ENCODE peak calls at places on chromosomes 3 and 15, in four cellular contexts. Z is astrocyte of the spinal cord, Y is AG09309, L is WTC11. X is an unnamed sample.

GRCh38 chr15:98958918-98959639 is 48.5 kb downstream of the PGPEP1L start:
- DNase-seq in Y (no peak), Z (no peak), L (no peak), X (no peak)

GRCh38 chr3:136343446-136343845 is 93.3 kb downstream of the PCCB start:
- DNase-seq in L (no peak), Y (no peak), Z (no peak), X (no peak)

GRCh38 chr3:114841515-114841914 is 305.6 kb downstream of the ZBTB20 start:
- DNase-seq in Y (no peak), Z (peak; percentile 17), L (no peak), X (no peak)

GRCh38 chr15:99443768-99444446 is 121.9 kb upstream of the MEF2A start:
- DNase-seq in Y (no peak), L (no peak), Z (peak; percentile 34), X (no peak)

GRCh38 chr3:171101982-171102610 is 75.6 kb upstream of the SLC2A2 start:
- DNase-seq in Y (no peak), L (no peak), Z (peak; percentile 72), X (no peak)

GRCh38 chr3:127112796-127113570 is 79.9 kb upstream of the PRR23E start:
- DNase-seq in L (no peak), Z (no peak), Y (no peak), X (no peak)

GRCh38 chr15:90489514-90489913 is 40.2 kb upstream of the CRTC3 start:
- DNase-seq in Z (no peak), Y (no peak), L (no peak), X (no peak)

GRCh38 chr3:120450914-120451669 is at the start of gene FSTL1:
- DNase-seq in Y (no peak), Z (peak; percentile 82), L (peak; percentile 79), X (peak; percentile 83)

GRCh38 chr15:25709437-25710159 is 153.5 kb downstream of the ATP10A start:
- DNase-seq in L (no peak), Y (no peak), Z (no peak), X (no peak)

GRCh38 chr15:40957581-40958051 is 4.3 kb downstream of the CHAC1 start:
- DNase-seq in L (no peak), Z (peak; percentile 24), Y (no peak), X (no peak)

GRCh38 chr3:66265627-66266026 is 44.8 kb downstream of the SLC25A26 start:
- DNase-seq in L (no peak), Y (no peak), Z (no peak), X (no peak)

GRCh38 chr3:178480795-178481194 is 55.4 kb upstream of the KCNMB2 start:
- DNase-seq in Z (no peak), Y (no peak), L (no peak), X (no peak)

GRCh38 chr3:194584866-194585265 is 48.4 kb downstream of the TMEM44 start:
- DNase-seq in Y (no peak), Z (no peak), L (no peak), X (no peak)

GRCh38 chr15:56619881-56620280 is 113.4 kb downstream of the ZNF280D start:
- DNase-seq in Y (no peak), L (no peak), Z (no peak), X (no peak)

GRCh38 chr3:102132370-102132769 is 283.1 kb downstream of the NFKBIZ start:
- DNase-seq in Y (no peak), L (no peak), Z (no peak), X (no peak)

GRCh38 chr3:129747982-129748381 is 141.5 kb upstream of the PLXND1 start:
- DNase-seq in Z (no peak), L (no peak), Y (no peak), X (no peak)

GRCh38 chr3:65873869-65874268 is 164.8 kb downstream of the MAGI1 start:
- DNase-seq in Y (no peak), Z (no peak), L (no peak), X (no peak)

GRCh38 chr3:15015456-15015855 is 49.7 kb downstream of the MRPS25 start:
- DNase-seq in Z (no peak), L (no peak), Y (no peak), X (no peak)

GRCh38 chr3:174197416-174197815 is 661.7 kb upstream of the NAALADL2 start:
- DNase-seq in Z (no peak), L (no peak), Y (no peak), X (no peak)

GRCh38 chr3:89184151-89184550 is 76.7 kb downstream of the EPHA3 start:
- DNase-seq in L (no peak), Y (no peak), Z (no peak), X (no peak)

GRCh38 chr3:140251678-140252077 is 316.7 kb downstream of the CLSTN2 start:
- DNase-seq in Z (no peak), Y (no peak), L (no peak), X (no peak)

GRCh38 chr3:48047841-48048456 is 31.7 kb upstream of the MAP4 start:
- DNase-seq in L (no peak), Y (no peak), Z (no peak), X (no peak)

GRCh38 chr3:62238003-62238402 is 135.3 kb downstream of the FEZF2 start:
- DNase-seq in L (no peak), Z (no peak), Y (no peak), X (no peak)

GRCh38 chr3:127393131-127393820 is 105.4 kb upstream of the PRR20G start:
- DNase-seq in Y (no peak), Z (no peak), L (no peak), X (no peak)

GRCh38 chr15:86879250-86880229 is 799.9 kb downstream of the AGBL1 start:
- DNase-seq in Z (no peak), Y (no peak), L (no peak), X (no peak)

GRCh38 chr3:154775821-154776548 is 304.1 kb upstream of the MME start:
- DNase-seq in Z (no peak), Y (no peak), L (no peak), X (no peak)

GRCh38 chr3:145013931-145014330 is 1042.3 kb downstream of the DIPK2A start:
- DNase-seq in Y (no peak), Z (no peak), L (no peak), X (no peak)

GRCh38 chr15:33608714-33609113 is 297.9 kb downstream of the RYR3 start:
- DNase-seq in Y (no peak), L (no peak), Z (no peak), X (no peak)
- TF ChIP-seq CTCF in Y (peak; percentile 15), L (no peak), Z (peak; percentile 21), X (peak; percentile 29)

DNA sequence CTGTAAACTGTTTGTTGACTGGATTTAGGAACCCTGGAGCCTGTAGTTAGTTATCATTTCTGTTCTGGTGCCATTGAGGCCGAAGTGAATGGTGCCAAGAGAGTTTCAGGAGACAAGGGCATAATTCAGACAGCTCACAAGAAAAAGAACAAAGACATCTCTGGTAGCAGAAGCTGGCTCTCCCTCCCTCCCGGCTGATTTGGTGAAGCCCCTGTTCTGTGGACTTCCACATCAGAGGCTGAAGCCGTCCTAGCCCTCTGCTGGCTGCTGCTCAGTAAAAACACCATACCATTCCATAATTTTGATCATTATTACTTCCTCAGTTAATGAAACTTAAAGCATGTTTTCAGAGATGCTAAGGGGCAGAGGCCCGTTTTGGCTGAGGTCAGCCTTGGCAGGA is 381.2 kb upstream of the WNT5A start:
- DNase-seq in L (no peak), Z (no peak), Y (no peak), X (no peak)
- TF ChIP-seq CTCF in L (no peak), Z (no peak), Y (peak; percentile 13), X (no peak)

DNA sequence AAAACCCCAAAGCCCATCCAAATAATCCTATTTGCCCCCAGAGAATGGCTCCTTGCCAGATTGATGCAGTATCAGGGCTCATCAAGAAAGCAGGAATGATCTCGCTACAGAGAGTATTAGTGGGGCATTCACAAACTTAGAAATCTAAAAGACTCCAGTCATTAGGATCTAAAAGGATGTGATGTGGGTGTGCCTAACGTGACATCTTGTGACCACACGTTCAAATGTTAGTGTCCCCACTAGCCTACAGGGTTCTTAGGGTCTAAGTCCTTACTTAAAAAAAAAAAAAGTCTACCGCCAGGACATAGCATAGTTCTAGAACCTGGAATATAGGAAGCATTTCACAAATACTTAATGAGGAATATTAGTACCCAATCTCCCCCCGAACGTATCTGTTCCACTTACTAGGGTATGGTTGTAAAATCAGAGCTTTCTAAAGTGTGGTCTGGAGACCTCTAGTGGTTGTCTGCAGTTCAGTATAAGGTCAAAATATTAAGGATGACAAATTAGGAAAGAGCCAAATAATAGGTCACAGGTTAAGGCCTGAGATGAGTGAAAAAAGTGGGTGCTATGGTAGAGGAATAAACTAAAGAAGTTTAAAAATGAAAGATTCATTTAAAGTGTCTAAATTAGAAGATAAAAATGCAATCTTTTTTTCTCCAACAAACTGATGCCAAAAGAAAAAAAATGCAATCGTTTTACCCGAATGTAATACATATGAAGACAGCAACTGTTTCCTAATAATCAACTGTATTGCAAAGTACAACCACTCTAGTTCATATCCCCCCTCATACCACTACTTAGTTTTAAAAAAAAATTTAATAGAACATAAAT is 4.2 kb upstream of the CHRM5 start:
- DNase-seq in L (no peak), Z (peak; percentile 26), Y (no peak), X (no peak)
- TF ChIP-seq CTCF in L (no peak), Z (peak; percentile 75), Y (peak; percentile 76), X (peak; percentile 67)

DNA sequence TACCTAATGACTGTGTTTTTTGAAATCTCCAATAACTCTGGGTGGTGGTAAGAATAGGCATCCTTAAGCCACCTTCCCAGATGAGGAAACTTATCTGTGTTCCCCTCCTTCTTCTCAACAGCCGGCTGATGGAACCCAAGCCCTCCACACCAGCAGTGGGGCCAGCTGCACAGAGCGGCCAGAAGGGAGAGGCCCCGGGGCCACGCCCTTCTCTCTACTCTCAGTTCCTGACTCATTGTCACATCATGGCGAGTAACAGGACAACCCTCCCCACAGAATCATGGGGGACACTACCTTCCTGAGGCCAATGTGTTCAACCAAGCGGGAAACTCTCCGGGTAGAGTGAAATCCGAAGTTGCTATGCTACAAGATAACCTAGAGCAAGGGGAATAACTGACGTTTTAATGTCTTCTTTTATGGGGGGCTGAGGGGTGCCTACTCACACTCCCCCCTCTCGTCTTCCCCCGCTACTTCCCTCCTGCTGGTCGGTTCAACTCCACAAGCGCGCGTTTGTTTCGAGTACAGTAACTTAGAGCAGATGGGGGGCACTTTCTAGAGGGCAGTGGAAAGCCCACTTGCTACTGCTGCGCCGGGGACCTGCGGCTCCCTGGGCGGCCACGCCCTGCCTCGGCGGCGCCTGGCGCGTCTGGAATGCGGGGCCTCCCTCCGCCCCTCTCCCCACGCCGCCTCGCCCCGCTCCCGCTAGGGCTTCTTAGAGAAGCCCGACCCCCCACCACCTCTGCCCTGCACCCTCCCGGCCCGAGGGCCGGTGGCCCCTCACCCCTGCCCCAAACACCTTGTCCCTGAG is 618 bp downstream of the ANXA2 start:
- DNase-seq in Z (peak; percentile 79), Y (no peak), L (peak; percentile 64), X (peak; percentile 79)
- TF ChIP-seq CTCF in Z (no peak), Y (no peak), L (no peak), X (no peak)

DNA sequence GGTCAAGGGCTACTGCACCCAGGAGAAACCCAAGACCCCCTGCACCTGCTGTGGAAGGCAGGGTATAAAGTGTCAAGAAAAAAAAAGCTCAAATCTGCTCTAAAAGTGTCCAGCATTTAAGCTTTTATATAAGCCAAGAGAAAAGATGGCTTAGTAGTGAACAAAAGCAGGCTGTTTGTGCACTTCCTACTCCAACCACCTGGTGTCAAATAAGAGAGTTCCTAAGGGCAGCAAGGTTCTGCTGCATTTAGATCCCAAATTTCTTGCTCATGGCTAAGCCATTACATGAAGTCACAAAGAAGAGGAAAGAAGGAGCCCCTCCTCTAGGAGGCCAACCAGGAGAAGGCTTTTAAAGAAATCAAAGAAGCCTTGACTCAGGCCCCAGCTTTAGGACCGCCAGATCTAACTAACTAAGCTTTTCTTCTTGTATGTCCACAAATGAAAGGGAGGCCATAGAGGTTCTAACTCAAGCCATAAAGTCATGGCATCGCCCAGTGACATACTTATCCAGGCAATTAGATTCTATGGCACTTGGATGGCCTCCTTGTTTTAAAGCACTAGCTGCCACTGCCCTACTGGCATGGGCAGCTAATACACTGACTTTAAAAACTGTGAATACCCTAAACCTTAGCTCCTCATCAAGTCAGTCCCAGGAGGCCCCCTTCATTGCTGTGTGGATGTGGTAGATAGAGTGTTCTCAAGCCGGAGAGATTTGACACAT is 17.1 kb downstream of the CCR4 start:
- DNase-seq in Z (no peak), Y (no peak), L (no peak), X (no peak)
- TF ChIP-seq CTCF in Z (no peak), Y (no peak), L (no peak), X (no peak)

X was measured in nephron progenitor cell.